ENCODE peak calls at places on chromosomes 5 and 9, in five cellular contexts. R is heart right ventricle, W is left ventricle myocardium inferior, B is psoas muscle, D is ascending aorta. F is an unnamed sample. For H3K4me1, the result is how much of the 10 kb centered on the place peaks cover.

GRCh38 chr9:89527084-89527483 is 29.2 kb upstream of the SEMA4D start:
- DNase-seq in D (peak), R (peak), W (peak), B (no peak), F (peak)

GRCh38 chr5:128674837-128675446 is 136.9 kb upstream of the FBN2 start:
- DNase-seq in R (no peak), D (no peak), B (no peak), W (no peak), F (peak)

GRCh38 chr9:129483467-129484324 is 137.2 kb downstream of the C9orf50 start:
- DNase-seq in B (peak), R (peak), D (peak), W (peak), F (peak)

GRCh38 chr9:134346151-134346550 is 19.9 kb downstream of the RXRA start:
- DNase-seq in D (no peak), B (peak), W (no peak), R (no peak), F (no peak)

GRCh38 chr5:21152611-21153010 is 1164.6 kb upstream of the CDH18 start:
- DNase-seq in R (no peak), W (no peak), D (no peak), B (no peak), F (no peak)

GRCh38 chr9:114497220-114497619 is 8.1 kb downstream of the WHRN start:
- DNase-seq in B (no peak), D (no peak), R (no peak), W (no peak), F (no peak)

GRCh38 chr9:110021891-110022290 is 186.1 kb downstream of the C9orf152 start:
- DNase-seq in R (no peak), D (no peak), W (no peak), B (no peak), F (no peak)

GRCh38 chr5:57137401-57137800 is 36.5 kb upstream of the GPBP1 start:
- DNase-seq in D (no peak), R (no peak), W (no peak), B (no peak), F (no peak)

GRCh38 chr5:172439785-172440480 is 14.4 kb downstream of the SH3PXD2B start:
- DNase-seq in W (peak), D (peak), R (no peak), B (peak), F (no peak)

GRCh38 chr9:107127608-107128007 is 155.5 kb upstream of the RAD23B start:
- DNase-seq in B (no peak), D (no peak), R (no peak), W (no peak), F (no peak)

GRCh38 chr9:13410566-13411031 is 131.1 kb upstream of the MPDZ start:
- DNase-seq in R (no peak), W (no peak), D (no peak), B (no peak), F (no peak)

GRCh38 chr5:137304227-137304874 is 194.8 kb downstream of the SPOCK1 start:
- DNase-seq in W (peak), R (peak), D (no peak), B (no peak), F (peak)

GRCh38 chr5:80964919-80965318 is 4.8 kb downstream of the RASGRF2 start:
- DNase-seq in R (no peak), B (no peak), W (no peak), D (no peak), F (no peak)

GRCh38 chr5:179817071-179817840 is 3.4 kb upstream of the SQSTM1 start:
- DNase-seq in R (no peak), B (peak), W (no peak), D (no peak), F (no peak)

GRCh38 chr5:72709341-72709740 is 107.1 kb upstream of the TNPO1 start:
- DNase-seq in R (no peak), W (no peak), D (no peak), B (no peak), F (no peak)

GRCh38 chr9:19486803-19487202 is 78.0 kb downstream of the ACER2 start:
- DNase-seq in R (no peak), D (no peak), B (no peak), W (no peak), F (no peak)

GRCh38 chr5:30894811-30895210 is 298.7 kb upstream of the CDH6 start:
- DNase-seq in R (no peak), B (no peak), D (no peak), W (no peak), F (no peak)

GRCh38 chr9:136664000-136664798 is 1.5 kb downstream of the EGFL7 start:
- DNase-seq in W (no peak), B (no peak), D (no peak), R (no peak), F (no peak)

GRCh38 chr9:129643706-129644105 is 1.8 kb upstream of the ASB6 start:
- DNase-seq in W (no peak), B (no peak), R (no peak), D (no peak), F (no peak)

GRCh38 chr5:151326276-151326675 is 21.1 kb downstream of the SLC36A2 start:
- DNase-seq in D (no peak), B (no peak), W (no peak), R (no peak), F (no peak)

GRCh38 chr5:115626444-115626823 is 598 bp upstream of the TMED7 start:
- DNase-seq in R (no peak), W (no peak), D (no peak), B (no peak), F (no peak)

GRCh38 chr5:159951387-159951786 is 35.1 kb downstream of the ADRA1B start:
- DNase-seq in W (no peak), B (no peak), D (no peak), R (no peak), F (no peak)

GRCh38 chr5:30879887-30880286 is 313.6 kb upstream of the CDH6 start:
- DNase-seq in B (no peak), R (no peak), D (no peak), W (no peak), F (no peak)

GRCh38 chr9:116939605-116940004 is 252.5 kb downstream of the TRIM32 start:
- DNase-seq in R (no peak), W (no peak), B (no peak), D (no peak), F (no peak)

GRCh38 chr5:180811623-180812119 is 9.1 kb upstream of the MGAT1 start:
- DNase-seq in R (no peak), B (no peak), W (no peak), D (peak), F (no peak)

GRCh38 chr9:87701491-87701890 is 24.4 kb upstream of the CTSL start:
- DNase-seq in B (no peak), W (no peak), R (no peak), D (no peak), F (no peak)

GRCh38 chr5:154513669-154514084 is 35.6 kb upstream of the HAND1 start:
- DNase-seq in D (no peak), B (no peak), W (no peak), R (no peak), F (no peak)

GRCh38 chr5:134003957-134004625 is 684 bp downstream of the VDAC1 start:
- DNase-seq in D (peak), W (peak), B (peak), R (peak), F (peak)

GRCh38 chr5:542693-543311 is 18.6 kb upstream of the SLC9A3 start:
- DNase-seq in R (no peak), D (no peak), B (peak), W (peak), F (no peak)

GRCh38 chr5:26388946-26389345 is 649.4 kb downstream of the CDH9 start:
- DNase-seq in D (no peak), R (peak), B (no peak), W (no peak), F (no peak)

GRCh38 chr5:172002310-172002709 is 4.1 kb downstream of the FBXW11 start:
- DNase-seq in D (no peak), R (no peak), B (no peak), W (no peak), F (no peak)

GRCh38 chr5:139296198-139296597 is 2.7 kb downstream of the MATR3 start:
- DNase-seq in R (no peak), W (no peak), D (no peak), B (no peak), F (no peak)
- H3K4me3 ChIP-seq in R (peak), W (peak), D (peak), B (peak), F (no peak)

DNA sequence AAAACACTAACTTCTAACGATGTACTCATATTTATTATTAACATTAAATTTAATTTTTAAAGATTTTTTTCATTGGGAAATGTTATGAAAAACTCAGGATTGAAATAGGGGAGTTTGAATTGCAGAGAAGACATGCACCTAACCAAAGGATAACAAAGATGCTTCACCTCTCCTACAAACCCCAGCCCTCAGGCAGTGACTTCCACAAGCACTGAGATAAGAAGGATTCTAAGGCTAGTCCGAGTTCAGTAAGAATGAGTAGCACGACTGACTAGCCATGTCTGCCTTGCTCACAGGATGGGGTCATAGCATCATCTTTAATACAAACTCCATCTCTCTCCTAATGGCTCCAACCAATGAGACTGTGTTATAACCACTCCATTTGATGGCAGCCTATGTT is 7.1 kb upstream of the OR5C1 start:
- DNase-seq in W (no peak), R (no peak), D (no peak), B (no peak), F (no peak)
- H3K4me1 ChIP-seq in W (under half), R (under half), D (under half), B (under half), F (under half)

GRCh38 chr5:112485802-112486427 is 66.8 kb upstream of the EPB41L4A start:
- DNase-seq in B (no peak), D (no peak), W (no peak), R (no peak), F (no peak)
- TF ChIP-seq CTCF in B (no peak), D (no peak), W (no peak), R (no peak), F (no peak)

DNA sequence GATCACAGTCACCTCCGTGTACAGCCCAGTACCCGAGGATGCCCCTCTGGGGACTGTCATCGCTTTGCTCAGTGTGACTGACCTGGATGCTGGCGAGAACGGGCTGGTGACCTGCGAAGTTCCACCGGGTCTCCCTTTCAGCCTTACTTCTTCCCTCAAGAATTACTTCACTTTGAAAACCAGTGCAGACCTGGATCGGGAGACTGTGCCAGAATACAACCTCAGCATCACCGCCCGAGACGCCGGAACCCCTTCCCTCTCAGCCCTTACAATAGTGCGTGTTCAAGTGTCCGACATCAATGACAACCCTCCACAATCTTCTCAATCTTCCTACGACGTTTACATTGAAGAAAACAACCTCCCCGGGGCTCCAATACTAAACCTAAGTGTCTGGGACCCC is 1.4 kb downstream of the PCDHGC3 start:
- DNase-seq in D (no peak), W (no peak), R (no peak), B (no peak), F (no peak)
- H3K4me3 ChIP-seq in D (peak), W (peak), R (peak), B (peak), F (no peak)

DNA sequence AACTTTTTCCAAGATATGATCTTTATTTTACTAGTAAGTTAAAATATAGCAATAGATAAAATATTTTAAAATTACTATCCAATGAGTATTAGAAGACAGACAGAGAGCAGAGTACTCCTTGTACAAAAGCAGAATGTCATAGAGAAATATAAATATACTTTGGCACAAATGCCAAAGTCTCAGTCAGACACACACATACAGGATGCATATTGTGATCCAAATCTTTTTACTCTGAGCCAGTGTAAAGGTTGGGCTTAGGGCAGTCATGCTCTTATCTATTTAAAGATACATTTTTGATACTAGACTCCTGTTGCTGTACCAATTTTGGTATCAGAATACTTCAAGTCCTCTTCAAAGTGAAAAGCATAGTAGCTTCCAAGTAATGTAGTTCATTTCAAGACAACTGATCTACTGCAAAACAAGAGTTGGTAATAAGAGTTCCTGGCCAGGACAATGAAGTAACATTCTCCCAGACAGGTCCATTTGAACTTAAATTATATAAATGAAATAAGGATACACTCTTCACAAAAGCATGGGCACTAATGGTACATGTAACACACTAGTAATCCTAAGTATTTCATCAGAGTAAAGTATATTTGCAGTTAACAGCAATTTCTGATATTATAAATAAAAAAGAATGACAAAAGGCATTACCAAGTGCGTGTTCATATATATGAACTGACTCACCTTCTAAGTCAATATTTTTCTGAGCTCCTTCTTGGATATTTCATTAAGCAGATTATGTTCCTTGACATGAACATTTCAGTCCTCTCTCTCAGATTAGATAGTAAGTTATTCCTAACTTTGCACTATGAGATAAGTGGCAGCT is 10.5 kb downstream of the PFDN1 start:
- DNase-seq in D (no peak), B (no peak), W (no peak), R (no peak), F (no peak)
- H3K4me1 ChIP-seq in D (under half), B (half or more), W (half or more), R (half or more), F (under half)